ENCODE peak calls at places on chromosomes 1 and 21, in eight cellular contexts. I is DMS53, H is T-helper 1 cell, N is NCI-H2171 treated with DMSO at 0.1 percent for 48 hours, S is SHP77, B is AG09309, K is germinal center, C is H9. D is an unnamed sample.

GRCh38 chr21:44957047-44957831 is 17.4 kb downstream of the SLX9 start:
- DNase-seq in I (no peak), H (no peak), N (no peak), S (no peak), B (no peak), K (no peak), C (no peak), D (no peak)

GRCh38 chr21:17257784-17258183 is 255.1 kb upstream of the CXADR start:
- DNase-seq in I (no peak), H (no peak), N (no peak), S (no peak), B (no peak), K (no peak), C (no peak), D (no peak)

GRCh38 chr1:54487571-54488050 is 60.4 kb upstream of the ACOT11 start:
- DNase-seq in I (peak; percentile 80), H (no peak), N (no peak), S (peak; percentile 13), B (no peak), K (no peak), C (peak; percentile 52), D (no peak)

GRCh38 chr21:35436899-35437298 is 387.8 kb upstream of the RUNX1 start:
- DNase-seq in I (peak; percentile 7), H (no peak), N (no peak), S (no peak), B (no peak), K (no peak), C (no peak), D (peak; percentile 1)

GRCh38 chr1:53371121-53371666 is 43.3 kb upstream of the LRP8 start:
- DNase-seq in I (no peak), H (no peak), N (peak; percentile 33), S (no peak), B (no peak), K (no peak), C (peak; percentile 25), D (no peak)

GRCh38 chr1:79151006-79151796 is 144.7 kb upstream of the ADGRL4 start:
- DNase-seq in I (peak; percentile 21), H (no peak), N (no peak), S (no peak), B (no peak), K (no peak), C (no peak), D (no peak)

GRCh38 chr1:193417945-193418744 is 231.7 kb upstream of the B3GALT2 start:
- DNase-seq in I (peak; percentile 64), H (no peak), N (no peak), S (no peak), B (no peak), K (no peak), C (no peak), D (peak; percentile 18)

GRCh38 chr1:8464377-8464776 is 146.5 kb downstream of the SLC45A1 start:
- DNase-seq in I (no peak), H (no peak), N (no peak), S (no peak), B (no peak), K (no peak), C (no peak), D (no peak)

GRCh38 chr1:225465793-225466517 is 38.1 kb upstream of the LBR start:
- DNase-seq in I (no peak), H (no peak), N (no peak), S (no peak), B (no peak), K (no peak), C (no peak), D (no peak)

GRCh38 chr1:156246762-156247459 is 945 bp downstream of the PAQR6 start:
- DNase-seq in I (peak; percentile 41), H (no peak), N (peak; percentile 15), S (no peak), B (no peak), K (no peak), C (no peak), D (peak; percentile 32)

GRCh38 chr1:225343618-225344017 is 84.2 kb downstream of the LBR start:
- DNase-seq in I (peak; percentile 51), H (no peak), N (peak; percentile 76), S (no peak), B (no peak), K (no peak), C (no peak), D (peak; percentile 22)

GRCh38 chr1:158121604-158122254 is 59.0 kb upstream of the CD1D start:
- DNase-seq in I (peak; percentile 80), H (no peak), N (peak; percentile 44), S (peak; percentile 25), B (no peak), K (peak; percentile 65), C (peak; percentile 79), D (peak; percentile 57)

GRCh38 chr1:100597784-100598183 is 59.8 kb downstream of the GPR88 start:
- DNase-seq in I (no peak), H (no peak), N (no peak), S (no peak), B (no peak), K (no peak), C (no peak), D (no peak)

GRCh38 chr1:32786856-32787255 is 30.3 kb downstream of the YARS1 start:
- DNase-seq in I (no peak), H (no peak), N (peak; percentile 40), S (no peak), B (no peak), K (no peak), C (no peak), D (no peak)

GRCh38 chr21:37699024-37699770 is 217.1 kb downstream of the KCNJ6 start:
- DNase-seq in I (no peak), H (no peak), N (no peak), S (no peak), B (no peak), K (no peak), C (no peak), D (no peak)

GRCh38 chr1:234139966-234140365 is 233.3 kb upstream of the COA6 start:
- DNase-seq in I (no peak), H (no peak), N (no peak), S (no peak), B (peak; percentile 40), K (no peak), C (no peak), D (no peak)

GRCh38 chr1:169529068-169529642 is 43.4 kb upstream of the SLC19A2 start:
- DNase-seq in I (peak; percentile 92), H (no peak), N (no peak), S (no peak), B (no peak), K (no peak), C (peak; percentile 74), D (peak; percentile 86)

GRCh38 chr1:178393370-178393769 is 103.4 kb downstream of the CLEC20A start:
- DNase-seq in I (no peak), H (no peak), N (no peak), S (peak; percentile 88), B (no peak), K (no peak), C (no peak), D (no peak)

GRCh38 chr1:32246888-32247273 is at the start of gene FAM167B:
- DNase-seq in I (no peak), H (no peak), N (no peak), S (no peak), B (peak; percentile 80), K (no peak), C (no peak), D (no peak)